ENCODE peak calls at places on chromosomes 3 and 15, in nine cellular contexts. I, J, W, K, R, S, Q, E and G are unnamed samples.

GRCh38 chr15:101168463-101168824 is 83.4 kb downstream of the CHSY1 start:
- DNase-seq in R (peak), W (no peak), S (no peak), I (no peak), E (no peak), J (no peak), K (no peak), Q (no peak), G (no peak)

GRCh38 chr3:197216169-197216860 is 82.1 kb downstream of the DLG1 start:
- DNase-seq in E (peak), J (no peak), R (no peak), Q (no peak), W (no peak), K (no peak), I (no peak), S (peak), G (no peak)

GRCh38 chr3:48287034-48287433 is 46.1 kb downstream of the ZNF589 start:
- DNase-seq in S (no peak), E (no peak), I (no peak), K (no peak), Q (no peak), J (no peak), R (no peak), W (no peak), G (no peak)

GRCh38 chr3:196756738-196757137 is 17.1 kb downstream of the PAK2 start:
- DNase-seq in Q (no peak), I (no peak), K (no peak), W (no peak), S (no peak), J (no peak), E (no peak), R (no peak), G (no peak)

GRCh38 chr3:43692085-43692484 is 1.3 kb downstream of the ABHD5 start:
- DNase-seq in R (no peak), J (no peak), K (no peak), Q (no peak), S (no peak), W (no peak), I (no peak), E (no peak), G (no peak)

GRCh38 chr15:94164202-94164807 is 67.1 kb upstream of the MCTP2 start:
- DNase-seq in K (peak), E (no peak), J (peak), I (no peak), W (no peak), R (no peak), Q (peak), S (no peak), G (no peak)

GRCh38 chr15:81506071-81506470 is 132.1 kb upstream of the TMC3 start:
- DNase-seq in E (no peak), R (no peak), I (no peak), W (no peak), K (no peak), S (no peak), Q (no peak), J (no peak), G (no peak)

GRCh38 chr3:196981657-196982056 is 13.0 kb upstream of the PIGZ start:
- DNase-seq in S (no peak), R (no peak), Q (no peak), J (no peak), W (no peak), I (no peak), K (no peak), E (no peak), G (no peak)

GRCh38 chr3:51371943-51372557 is 13.0 kb upstream of the MANF start:
- DNase-seq in K (peak), I (no peak), S (peak), R (no peak), Q (peak), E (peak), W (no peak), J (peak), G (peak)

GRCh38 chr3:169659858-169660614 is 3.5 kb downstream of the MECOM start:
- DNase-seq in E (no peak), S (no peak), I (no peak), R (peak), Q (no peak), W (no peak), K (peak), J (no peak), G (no peak)

GRCh38 chr3:31132132-31132769 is 237.8 kb upstream of the GADL1 start:
- DNase-seq in I (no peak), S (peak), Q (peak), E (peak), J (peak), W (no peak), K (no peak), R (no peak), G (no peak)

GRCh38 chr3:156181509-156181908 is 61.1 kb downstream of the KCNAB1 start:
- DNase-seq in R (no peak), I (no peak), W (no peak), S (peak), K (no peak), E (no peak), J (no peak), Q (no peak), G (no peak)